ENCODE peak calls at places on chromosome 16, in six cellular contexts. One of them, this sample, is unnamed.

GRCh38 chr16:7303014-7303676 is 29.5 kb upstream of the RBFOX1 start:
- DNase-seq in CD4-positive, alpha-beta T cell: no peak
- DNase-seq in ovary: no peak
- DNase-seq in uterus: no peak
- DNase-seq in body of pancreas: no peak
- DNase-seq in tibial nerve: no peak
- DNase-seq in this sample: no peak

GRCh38 chr16:2160915-2161551 is 5.5 kb downstream of the TRAF7 start:
- DNase-seq in uterus: peak; percentile 71
- DNase-seq in CD4-positive, alpha-beta T cell: no peak
- DNase-seq in ovary: peak; percentile 53
- DNase-seq in tibial nerve: peak; percentile 58
- DNase-seq in body of pancreas: peak; percentile 40
- DNase-seq in this sample: no peak

GRCh38 chr16:67013823-67014640 is 14.9 kb upstream of the CBFB start:
- DNase-seq in ovary: peak; percentile 93
- DNase-seq in uterus: peak; percentile 80
- DNase-seq in body of pancreas: peak; percentile 73
- DNase-seq in CD4-positive, alpha-beta T cell: peak; percentile 59
- DNase-seq in tibial nerve: peak; percentile 61
- DNase-seq in this sample: peak; percentile 56

GRCh38 chr16:80231888-80232287 is 308.9 kb upstream of the DYNLRB2 start:
- DNase-seq in ovary: no peak
- DNase-seq in uterus: no peak
- DNase-seq in tibial nerve: no peak
- DNase-seq in CD4-positive, alpha-beta T cell: no peak
- DNase-seq in body of pancreas: peak; percentile 10
- DNase-seq in this sample: no peak

GRCh38 chr16:46607529-46607928 is 13.7 kb downstream of the SHCBP1 start:
- DNase-seq in body of pancreas: no peak
- DNase-seq in uterus: no peak
- DNase-seq in ovary: no peak
- DNase-seq in CD4-positive, alpha-beta T cell: no peak
- DNase-seq in tibial nerve: no peak
- DNase-seq in this sample: no peak

GRCh38 chr16:57532251-57532625 is 4.1 kb downstream of the CCDC102A start:
- DNase-seq in uterus: no peak
- DNase-seq in body of pancreas: peak; percentile 1
- DNase-seq in ovary: peak; percentile 15
- DNase-seq in CD4-positive, alpha-beta T cell: no peak
- DNase-seq in tibial nerve: no peak
- DNase-seq in this sample: no peak

GRCh38 chr16:15461376-15461775 is 27.0 kb downstream of the BMERB1 start:
- DNase-seq in ovary: no peak
- DNase-seq in tibial nerve: no peak
- DNase-seq in uterus: no peak
- DNase-seq in CD4-positive, alpha-beta T cell: no peak
- DNase-seq in body of pancreas: no peak
- DNase-seq in this sample: no peak

GRCh38 chr16:69892378-69892777 is 58.8 kb upstream of the CLEC18A start:
- DNase-seq in CD4-positive, alpha-beta T cell: no peak
- DNase-seq in ovary: no peak
- DNase-seq in body of pancreas: no peak
- DNase-seq in uterus: no peak
- DNase-seq in tibial nerve: no peak
- DNase-seq in this sample: no peak

GRCh38 chr16:14101415-14101814 is 30.3 kb downstream of the MRTFB start:
- DNase-seq in body of pancreas: no peak
- DNase-seq in tibial nerve: no peak
- DNase-seq in CD4-positive, alpha-beta T cell: no peak
- DNase-seq in uterus: no peak
- DNase-seq in ovary: no peak
- DNase-seq in this sample: no peak

GRCh38 chr16:89918453-89919347 is at the start of gene MC1R:
- DNase-seq in CD4-positive, alpha-beta T cell: no peak
- DNase-seq in uterus: no peak
- DNase-seq in tibial nerve: no peak
- DNase-seq in body of pancreas: no peak
- DNase-seq in ovary: no peak
- DNase-seq in this sample: no peak

GRCh38 chr16:14303654-14304394 is 232.7 kb downstream of the MRTFB start:
- DNase-seq in tibial nerve: no peak
- DNase-seq in ovary: no peak
- DNase-seq in uterus: peak; percentile 52
- DNase-seq in CD4-positive, alpha-beta T cell: no peak
- DNase-seq in body of pancreas: peak; percentile 54
- DNase-seq in this sample: peak; percentile 41

GRCh38 chr16:11949527-11949926 is 7.7 kb upstream of the NPIPB2 start:
- DNase-seq in CD4-positive, alpha-beta T cell: no peak
- DNase-seq in tibial nerve: peak; percentile 11
- DNase-seq in ovary: no peak
- DNase-seq in uterus: no peak
- DNase-seq in body of pancreas: peak; percentile 47
- DNase-seq in this sample: peak; percentile 24

GRCh38 chr16:17696696-17697095 is 225.9 kb upstream of the XYLT1 start:
- DNase-seq in uterus: no peak
- DNase-seq in CD4-positive, alpha-beta T cell: no peak
- DNase-seq in ovary: no peak
- DNase-seq in tibial nerve: no peak
- DNase-seq in body of pancreas: no peak
- DNase-seq in this sample: no peak

GRCh38 chr16:50841081-50841886 is 99.4 kb downstream of the CYLD start:
- DNase-seq in uterus: no peak
- DNase-seq in ovary: no peak
- DNase-seq in body of pancreas: peak; percentile 6
- DNase-seq in CD4-positive, alpha-beta T cell: peak; percentile 12
- DNase-seq in tibial nerve: no peak
- DNase-seq in this sample: no peak

GRCh38 chr16:57720142-57720575 is 15.4 kb upstream of the KATNB1 start:
- DNase-seq in uterus: no peak
- DNase-seq in body of pancreas: peak; percentile 84
- DNase-seq in CD4-positive, alpha-beta T cell: no peak
- DNase-seq in tibial nerve: no peak
- DNase-seq in ovary: no peak
- DNase-seq in this sample: no peak

GRCh38 chr16:27717726-27718125 is 167.8 kb downstream of the KATNIP start:
- DNase-seq in uterus: no peak
- DNase-seq in body of pancreas: no peak
- DNase-seq in tibial nerve: no peak
- DNase-seq in ovary: no peak
- DNase-seq in CD4-positive, alpha-beta T cell: no peak
- DNase-seq in this sample: no peak

GRCh38 chr16:8854298-8854948 is 14.4 kb downstream of the CARHSP1 start:
- DNase-seq in tibial nerve: no peak
- DNase-seq in body of pancreas: no peak
- DNase-seq in uterus: no peak
- DNase-seq in ovary: no peak
- DNase-seq in CD4-positive, alpha-beta T cell: no peak
- DNase-seq in this sample: no peak

GRCh38 chr16:6160871-6161270 is 1063.3 kb upstream of the EEF2KMT start:
- DNase-seq in tibial nerve: no peak
- DNase-seq in body of pancreas: no peak
- DNase-seq in uterus: no peak
- DNase-seq in CD4-positive, alpha-beta T cell: no peak
- DNase-seq in ovary: no peak
- DNase-seq in this sample: no peak

GRCh38 chr16:4505356-4506153 is 29.4 kb downstream of the HMOX2 start:
- DNase-seq in CD4-positive, alpha-beta T cell: peak; percentile 75
- DNase-seq in uterus: no peak
- DNase-seq in tibial nerve: no peak
- DNase-seq in body of pancreas: no peak
- DNase-seq in ovary: no peak
- DNase-seq in this sample: peak; percentile 48
- H3K27ac ChIP-seq in CD4-positive, alpha-beta T cell: peak overlapping the region; percentile 78
- H3K27ac ChIP-seq in uterus: no peak overlapping the region
- H3K27ac ChIP-seq in tibial nerve: no peak overlapping the region
- H3K27ac ChIP-seq in body of pancreas: no peak overlapping the region
- H3K27ac ChIP-seq in ovary: no peak overlapping the region
- H3K27ac ChIP-seq in this sample: peak overlapping the region; percentile 85

DNA sequence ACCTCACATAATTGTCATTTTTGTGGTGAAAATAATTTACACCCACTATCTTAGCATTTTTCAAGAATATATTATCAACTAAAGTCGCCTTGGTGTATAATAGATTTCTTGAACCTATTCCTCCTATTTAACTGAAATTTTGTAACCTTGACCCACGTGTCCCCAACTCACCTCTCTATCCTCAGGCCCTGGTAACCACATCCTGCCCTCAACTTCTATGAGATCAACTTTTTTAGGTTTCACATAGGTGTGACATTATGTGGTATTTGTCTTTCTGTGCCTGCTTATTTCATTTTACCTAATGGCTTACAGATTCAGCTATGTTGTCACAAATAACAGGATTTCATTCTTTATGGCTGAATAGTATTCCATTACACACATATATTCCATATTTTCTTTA is 73.0 kb upstream of the CNTNAP4 start:
- DNase-seq in tibial nerve: no peak
- DNase-seq in body of pancreas: no peak
- DNase-seq in CD4-positive, alpha-beta T cell: no peak
- DNase-seq in uterus: no peak
- DNase-seq in ovary: no peak
- DNase-seq in this sample: no peak
- H3K27ac ChIP-seq in tibial nerve: no peak overlapping the region
- H3K27ac ChIP-seq in body of pancreas: no peak overlapping the region
- H3K27ac ChIP-seq in CD4-positive, alpha-beta T cell: no peak overlapping the region
- H3K27ac ChIP-seq in uterus: no peak overlapping the region
- H3K27ac ChIP-seq in ovary: no peak overlapping the region
- H3K27ac ChIP-seq in this sample: no peak overlapping the region

GRCh38 chr16:31055613-31056012 is 18.4 kb downstream of the ZNF668 start:
- DNase-seq in tibial nerve: no peak
- DNase-seq in ovary: no peak
- DNase-seq in body of pancreas: no peak
- DNase-seq in CD4-positive, alpha-beta T cell: no peak
- DNase-seq in uterus: no peak
- DNase-seq in this sample: no peak

GRCh38 chr16:31050280-31051030 is 17.1 kb downstream of the STX4 start:
- DNase-seq in uterus: no peak
- DNase-seq in CD4-positive, alpha-beta T cell: no peak
- DNase-seq in tibial nerve: no peak
- DNase-seq in ovary: no peak
- DNase-seq in body of pancreas: no peak
- DNase-seq in this sample: no peak

GRCh38 chr16:31052131-31052530 is 18.8 kb downstream of the STX4 start:
- DNase-seq in ovary: no peak
- DNase-seq in tibial nerve: peak; percentile 54
- DNase-seq in body of pancreas: peak; percentile 30
- DNase-seq in uterus: no peak
- DNase-seq in CD4-positive, alpha-beta T cell: no peak
- DNase-seq in this sample: no peak
- H3K27ac ChIP-seq in ovary: no peak overlapping the region
- H3K27ac ChIP-seq in tibial nerve: no peak overlapping the region
- H3K27ac ChIP-seq in body of pancreas: no peak overlapping the region
- H3K27ac ChIP-seq in uterus: no peak overlapping the region
- H3K27ac ChIP-seq in CD4-positive, alpha-beta T cell: no peak overlapping the region
- H3K27ac ChIP-seq in this sample: no peak overlapping the region

GRCh38 chr16:81265052-81265451 is 26.6 kb downstream of the BCO1 start:
- DNase-seq in CD4-positive, alpha-beta T cell: no peak
- DNase-seq in ovary: no peak
- DNase-seq in body of pancreas: no peak
- DNase-seq in uterus: no peak
- DNase-seq in tibial nerve: no peak
- DNase-seq in this sample: no peak

GRCh38 chr16:81264386-81264785 is 25.9 kb downstream of the BCO1 start:
- DNase-seq in CD4-positive, alpha-beta T cell: no peak
- DNase-seq in uterus: no peak
- DNase-seq in body of pancreas: no peak
- DNase-seq in tibial nerve: no peak
- DNase-seq in ovary: no peak
- DNase-seq in this sample: no peak

GRCh38 chr16:81263470-81264200 is 25.1 kb downstream of the BCO1 start:
- DNase-seq in ovary: peak; percentile 75
- DNase-seq in body of pancreas: peak; percentile 44
- DNase-seq in tibial nerve: peak; percentile 14
- DNase-seq in CD4-positive, alpha-beta T cell: no peak
- DNase-seq in uterus: peak; percentile 80
- DNase-seq in this sample: no peak

GRCh38 chr16:81266680-81267095 is 28.2 kb downstream of the BCO1 start:
- DNase-seq in uterus: no peak
- DNase-seq in CD4-positive, alpha-beta T cell: no peak
- DNase-seq in ovary: no peak
- DNase-seq in tibial nerve: no peak
- DNase-seq in body of pancreas: no peak
- DNase-seq in this sample: no peak

GRCh38 chr16:81265658-81266451 is 27.4 kb downstream of the BCO1 start:
- DNase-seq in uterus: peak; percentile 82
- DNase-seq in tibial nerve: peak; percentile 66
- DNase-seq in CD4-positive, alpha-beta T cell: no peak
- DNase-seq in ovary: peak; percentile 91
- DNase-seq in body of pancreas: peak; percentile 45
- DNase-seq in this sample: no peak
- H3K27ac ChIP-seq in uterus: no peak overlapping the region
- H3K27ac ChIP-seq in tibial nerve: no peak overlapping the region
- H3K27ac ChIP-seq in CD4-positive, alpha-beta T cell: no peak overlapping the region
- H3K27ac ChIP-seq in ovary: peak overlapping the region; percentile 19
- H3K27ac ChIP-seq in body of pancreas: no peak overlapping the region
- H3K27ac ChIP-seq in this sample: no peak overlapping the region

GRCh38 chr16:84819644-84820304 is at the start of gene CRISPLD2:
- DNase-seq in body of pancreas: peak; percentile 92
- DNase-seq in tibial nerve: peak; percentile 92
- DNase-seq in CD4-positive, alpha-beta T cell: peak; percentile 82
- DNase-seq in ovary: peak; percentile 98
- DNase-seq in uterus: peak; percentile 95
- DNase-seq in this sample: peak; percentile 72
- H3K27ac ChIP-seq in body of pancreas: peak within 1 kb of the TSS; percentile 6
- H3K27ac ChIP-seq in tibial nerve: peak within 1 kb of the TSS; percentile 58
- H3K27ac ChIP-seq in CD4-positive, alpha-beta T cell: no peak within 1 kb of the TSS
- H3K27ac ChIP-seq in ovary: peak within 1 kb of the TSS; percentile 9
- H3K27ac ChIP-seq in uterus: peak within 1 kb of the TSS; percentile 99
- H3K27ac ChIP-seq in this sample: no peak within 1 kb of the TSS

GRCh38 chr16:85460252-85460982 is 152.7 kb upstream of the GSE1 start:
- DNase-seq in uterus: no peak
- DNase-seq in tibial nerve: no peak
- DNase-seq in CD4-positive, alpha-beta T cell: no peak
- DNase-seq in ovary: peak; percentile 70
- DNase-seq in body of pancreas: peak; percentile 33
- DNase-seq in this sample: no peak
- H3K27ac ChIP-seq in uterus: peak overlapping the region; percentile 57
- H3K27ac ChIP-seq in tibial nerve: no peak overlapping the region
- H3K27ac ChIP-seq in CD4-positive, alpha-beta T cell: no peak overlapping the region
- H3K27ac ChIP-seq in ovary: peak overlapping the region; percentile 2
- H3K27ac ChIP-seq in body of pancreas: peak overlapping the region; percentile 21
- H3K27ac ChIP-seq in this sample: no peak overlapping the region

GRCh38 chr16:627458-628239 is 3.1 kb upstream of the WFIKKN1 start:
- DNase-seq in ovary: peak; percentile 63
- DNase-seq in body of pancreas: peak; percentile 38
- DNase-seq in tibial nerve: no peak
- DNase-seq in CD4-positive, alpha-beta T cell: no peak
- DNase-seq in uterus: peak; percentile 65
- DNase-seq in this sample: no peak

GRCh38 chr16:624522-625401 is 6.0 kb upstream of the WFIKKN1 start:
- DNase-seq in tibial nerve: no peak
- DNase-seq in uterus: no peak
- DNase-seq in body of pancreas: no peak
- DNase-seq in CD4-positive, alpha-beta T cell: no peak
- DNase-seq in ovary: no peak
- DNase-seq in this sample: no peak

GRCh38 chr16:626787-627457 is 3.9 kb upstream of the WFIKKN1 start:
- DNase-seq in tibial nerve: no peak
- DNase-seq in CD4-positive, alpha-beta T cell: no peak
- DNase-seq in ovary: peak; percentile 71
- DNase-seq in body of pancreas: no peak
- DNase-seq in uterus: peak; percentile 94
- DNase-seq in this sample: no peak

GRCh38 chr16:625402-626173 is 5.2 kb upstream of the WFIKKN1 start:
- DNase-seq in body of pancreas: no peak
- DNase-seq in ovary: no peak
- DNase-seq in tibial nerve: no peak
- DNase-seq in uterus: peak; percentile 26
- DNase-seq in CD4-positive, alpha-beta T cell: no peak
- DNase-seq in this sample: no peak

GRCh38 chr16:626174-626765 is 4.5 kb upstream of the WFIKKN1 start:
- DNase-seq in CD4-positive, alpha-beta T cell: no peak
- DNase-seq in body of pancreas: no peak
- DNase-seq in ovary: no peak
- DNase-seq in tibial nerve: no peak
- DNase-seq in uterus: peak; percentile 30
- DNase-seq in this sample: no peak
- H3K27ac ChIP-seq in CD4-positive, alpha-beta T cell: no peak overlapping the region
- H3K27ac ChIP-seq in body of pancreas: no peak overlapping the region
- H3K27ac ChIP-seq in ovary: no peak overlapping the region
- H3K27ac ChIP-seq in tibial nerve: no peak overlapping the region
- H3K27ac ChIP-seq in uterus: peak overlapping the region; percentile 89
- H3K27ac ChIP-seq in this sample: peak overlapping the region; percentile 18